ENCODE peak calls at places on chromosomes 12 and 14, in four cellular contexts. X, J, R and L are unnamed samples.

GRCh38 chr12:95349291-95349690 is 124.7 kb upstream of the METAP2 start:
- DNase-seq in X (no peak), J (no peak), R (no peak), L (no peak)

GRCh38 chr12:48814313-48815280 is 3.7 kb upstream of the CACNB3 start:
- DNase-seq in X (peak; percentile 91), J (peak; percentile 75), R (peak; percentile 82), L (peak; percentile 82)

GRCh38 chr14:99546230-99546879 is 57.7 kb downstream of the CCDC85C start:
- DNase-seq in X (peak; percentile 48), J (no peak), R (no peak), L (no peak)

GRCh38 chr14:69055125-69055524 is 76.0 kb upstream of the ACTN1 start:
- DNase-seq in X (no peak), J (peak; percentile 97), R (no peak), L (peak; percentile 98)

GRCh38 chr14:75126121-75126544 is 715 bp downstream of the NEK9 start:
- DNase-seq in X (no peak), J (no peak), R (no peak), L (no peak)

GRCh38 chr12:121858662-121859572 is at the start of gene HPD:
- DNase-seq in X (peak; percentile 81), J (peak; percentile 76), R (peak; percentile 79), L (peak; percentile 73)

GRCh38 chr14:32361674-32362073 is 32.6 kb downstream of the AKAP6 start:
- DNase-seq in X (no peak), J (no peak), R (no peak), L (no peak)

GRCh38 chr14:73686901-73687300 is 27.3 kb downstream of the PNMA1 start:
- DNase-seq in X (no peak), J (no peak), R (no peak), L (peak; percentile 81)

GRCh38 chr14:82999802-83000201 is 1466.1 kb upstream of the SEL1L start:
- DNase-seq in X (peak; percentile 8), J (peak; percentile 22), R (no peak), L (peak; percentile 13)

GRCh38 chr14:105850853-105851581 is 324.6 kb downstream of the TMEM121 start:
- DNase-seq in X (no peak), J (no peak), R (no peak), L (no peak)

GRCh38 chr12:64385468-64385867 is 5.1 kb downstream of the C12orf56 start:
- DNase-seq in X (no peak), J (peak; percentile 31), R (peak; percentile 44), L (no peak)

GRCh38 chr14:64507376-64508156 is 3.0 kb downstream of the ZBTB1 start:
- DNase-seq in X (peak; percentile 32), J (peak; percentile 58), R (peak; percentile 30), L (peak; percentile 57)

GRCh38 chr12:69189378-69189978 is 49.9 kb upstream of the CPSF6 start:
- DNase-seq in X (no peak), J (no peak), R (no peak), L (peak; percentile 4)

GRCh38 chr12:71582925-71583324 is 80.7 kb downstream of the ZFC3H1 start:
- DNase-seq in X (no peak), J (no peak), R (no peak), L (no peak)
- TF ChIP-seq CTCF in X (no peak), J (no peak), R (no peak), L (no peak)

GRCh38 chr14:21748869-21749303 is 75.3 kb upstream of the OR4E1 start:
- DNase-seq in X (peak; percentile 59), J (peak; percentile 31), R (no peak), L (peak; percentile 61)
- H3K4me3 ChIP-seq in X (no peak overlapping the region), J (no peak overlapping the region), R (no peak overlapping the region), L (no peak overlapping the region)

GRCh38 chr12:5433081-5433839 is 1.4 kb downstream of the NTF3 start:
- DNase-seq in X (no peak), J (peak; percentile 63), R (no peak), L (no peak)
- TF ChIP-seq CTCF in X (no peak), J (peak; percentile 5), R (peak; percentile 6), L (no peak)

DNA sequence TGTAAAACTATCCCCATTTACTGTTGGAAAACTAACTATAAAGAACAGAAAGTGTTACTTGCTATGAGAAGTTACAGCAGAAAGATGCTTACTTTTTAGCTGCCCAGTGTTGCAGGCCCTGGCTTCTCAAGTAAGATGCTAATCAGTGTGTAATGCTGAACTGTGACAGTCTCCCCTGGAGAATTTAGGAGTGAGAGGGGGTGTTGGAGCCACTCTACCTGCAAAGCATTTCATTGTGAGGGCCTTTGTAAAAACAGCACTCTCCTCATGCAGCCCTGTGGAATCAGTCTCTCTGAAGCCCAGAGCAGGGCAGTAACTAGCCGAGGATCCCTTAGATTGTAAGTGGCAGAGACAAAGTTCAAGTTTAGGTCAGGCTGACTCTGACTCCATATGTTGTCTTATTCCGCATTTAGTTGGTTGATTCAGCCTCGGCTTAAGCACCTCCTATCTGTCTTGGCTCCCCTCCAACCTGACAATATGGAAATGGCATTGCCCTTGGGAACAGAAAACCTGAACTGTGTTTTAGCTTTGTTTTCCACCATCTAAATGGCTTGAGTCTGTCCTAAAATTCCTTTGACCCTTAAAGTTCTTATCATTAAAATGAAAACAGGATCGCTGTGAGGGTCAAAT is 141.3 kb downstream of the PRKCH start:
- DNase-seq in X (no peak), J (peak; percentile 83), R (peak; percentile 90), L (peak; percentile 88)
- H3K4me3 ChIP-seq in X (no peak overlapping the region), J (no peak overlapping the region), R (no peak overlapping the region), L (no peak overlapping the region)

DNA sequence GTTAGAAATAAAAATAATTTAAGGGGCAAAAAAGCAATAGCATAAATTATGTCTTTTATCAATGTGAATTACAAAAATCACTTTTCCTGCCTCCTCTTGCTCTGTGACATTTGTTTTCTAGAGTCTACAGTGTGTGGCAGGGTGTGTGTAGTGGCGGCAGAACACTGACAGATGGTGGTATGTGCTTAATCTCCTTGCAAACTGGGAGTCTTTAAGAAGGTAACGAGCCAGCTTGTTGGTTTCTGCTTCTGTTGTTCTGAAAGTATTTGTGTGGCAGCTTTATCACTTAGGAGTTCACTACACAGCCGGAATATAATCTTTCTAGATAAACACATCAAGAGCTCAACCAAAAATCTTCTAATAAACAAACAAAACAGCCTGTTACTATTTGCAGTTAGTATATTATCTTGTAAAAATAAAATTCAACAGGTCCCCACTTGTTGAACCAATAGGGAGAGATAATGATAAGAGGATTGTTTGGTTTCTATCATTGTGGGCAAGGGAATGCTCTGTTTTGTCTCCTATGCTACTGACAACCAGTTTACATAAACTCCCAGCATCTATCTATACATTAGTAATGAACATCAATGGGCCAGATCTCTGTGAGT is 13.0 kb downstream of the CDKL1 start:
- DNase-seq in X (peak; percentile 48), J (no peak), R (no peak), L (peak; percentile 41)
- TF ChIP-seq CTCF in X (no peak), J (no peak), R (no peak), L (peak; percentile 30)

DNA sequence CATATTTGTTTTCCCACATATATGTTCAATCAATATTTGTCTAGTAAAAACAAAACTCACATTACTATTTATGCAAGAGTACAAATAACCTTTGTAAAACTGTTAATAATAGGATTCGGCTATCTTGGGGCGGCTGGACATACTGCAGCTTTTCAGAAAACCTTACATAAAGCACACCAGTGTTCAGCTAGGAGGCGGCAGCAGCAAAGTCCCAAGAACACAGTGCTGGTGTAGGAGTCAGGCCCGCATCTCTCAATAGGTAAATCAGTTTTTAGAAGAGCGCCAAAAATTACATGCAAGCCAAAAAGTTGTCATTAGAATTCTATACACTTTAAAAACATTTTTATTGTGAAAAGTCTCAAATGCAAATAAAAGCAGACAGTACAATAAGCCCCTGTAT is 37.5 kb downstream of the CCDC88C start:
- DNase-seq in X (no peak), J (no peak), R (no peak), L (no peak)
- H3K4me3 ChIP-seq in X (no peak overlapping the region), J (no peak overlapping the region), R (no peak overlapping the region), L (no peak overlapping the region)

DNA sequence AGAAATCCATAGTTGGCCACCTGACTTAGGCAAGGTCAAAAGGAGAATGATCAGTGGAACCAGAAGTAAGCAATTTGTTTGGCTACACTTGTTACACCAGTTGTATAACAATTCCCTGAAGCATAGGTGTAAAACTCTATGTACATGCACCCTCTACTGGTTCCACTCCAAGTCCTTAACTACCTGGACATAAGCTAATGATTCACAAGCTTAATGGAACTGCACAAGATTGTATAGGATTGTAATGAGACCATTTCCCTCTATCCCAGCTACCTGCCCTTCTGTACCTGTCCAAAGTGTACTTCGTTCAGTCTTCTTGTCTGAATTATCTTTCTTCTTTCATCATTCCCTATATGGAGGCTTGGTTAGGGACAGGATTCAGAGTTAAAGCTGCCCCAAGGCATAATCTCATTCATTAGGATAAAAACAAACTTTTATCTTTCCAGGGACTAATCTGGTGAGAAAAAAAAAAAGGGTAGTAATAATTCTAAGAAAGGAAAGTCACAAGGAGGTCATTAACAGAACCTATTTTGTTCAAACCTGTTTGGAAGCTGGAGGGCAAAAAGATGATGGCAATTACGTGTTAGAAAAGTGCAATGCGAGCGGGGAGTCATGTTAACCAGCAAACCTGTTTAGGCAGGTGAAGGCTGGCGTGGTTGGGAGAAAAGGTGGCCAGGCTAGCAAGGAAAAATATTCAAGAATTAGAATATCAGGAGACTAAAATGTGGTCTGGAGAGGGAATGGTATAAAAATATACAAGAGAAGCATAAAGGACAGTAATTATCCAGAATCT is 2.8 kb upstream of the TMEM52B start:
- DNase-seq in X (no peak), J (no peak), R (no peak), L (no peak)
- TF ChIP-seq CTCF in X (no peak), J (no peak), R (no peak), L (no peak)

GRCh38 chr14:90060312-90060964 is 1.4 kb upstream of the KCNK13 start:
- DNase-seq in X (peak; percentile 63), J (peak; percentile 51), R (peak; percentile 44), L (peak; percentile 56)
- H3K4me3 ChIP-seq in X (no peak overlapping the region), J (peak overlapping the region; percentile 74), R (peak overlapping the region; percentile 49), L (peak overlapping the region; percentile 58)

GRCh38 chr12:6280053-6280469 is 30.4 kb upstream of the PLEKHG6 start:
- DNase-seq in X (peak; percentile 80), J (peak; percentile 94), R (peak; percentile 95), L (peak; percentile 77)
- TF ChIP-seq CTCF in X (no peak), J (no peak), R (no peak), L (peak; percentile 11)